ENCODE peak calls at places on chromosomes 2 and 18, in six cellular contexts. G, F, S, R, Q and L are unnamed samples.
A peak's percentile ranks its signal among the peaks of the same experiment; 100 is the strongest.

GRCh38 chr18:54672846-54673475 is 81.9 kb downstream of the DYNAP start:
- DNase-seq in Q (no peak), R (no peak), G (no peak), F (no peak), S (no peak), L (no peak)

GRCh38 chr2:220076734-220077133 is 449.3 kb downstream of the SLC4A3 start:
- DNase-seq in S (no peak), Q (no peak), G (peak; percentile 87), R (no peak), F (no peak), L (no peak)

GRCh38 chr2:236536727-236537398 is 32.8 kb upstream of the ACKR3 start:
- DNase-seq in G (no peak), Q (no peak), R (no peak), F (peak; percentile 84), S (peak; percentile 68), L (peak; percentile 33)

GRCh38 chr2:206983156-206983875 is 44.0 kb downstream of the CPO start:
- DNase-seq in R (no peak), F (no peak), G (peak; percentile 33), S (no peak), Q (no peak), L (no peak)

GRCh38 chr2:109554758-109555157 is 59.0 kb downstream of the SEPTIN10 start:
- DNase-seq in F (no peak), S (no peak), G (peak; percentile 19), Q (no peak), R (no peak), L (no peak)

GRCh38 chr2:696999-697627 is 19.9 kb upstream of the TMEM18 start:
- DNase-seq in Q (no peak), R (no peak), G (no peak), F (no peak), S (no peak), L (no peak)

GRCh38 chr2:200340527-200341224 is 34.2 kb downstream of the SPATS2L start:
- DNase-seq in G (no peak), Q (no peak), F (no peak), R (no peak), S (no peak), L (no peak)

GRCh38 chr18:34870916-34871315 is 160.8 kb downstream of the DTNA start:
- DNase-seq in G (no peak), R (no peak), Q (no peak), S (no peak), F (no peak), L (no peak)

GRCh38 chr2:24400207-24400907 is 40.0 kb upstream of the ITSN2 start:
- DNase-seq in F (no peak), R (no peak), Q (no peak), G (no peak), S (no peak), L (no peak)

GRCh38 chr2:159094173-159094737 is 125.8 kb downstream of the TANC1 start:
- DNase-seq in S (no peak), Q (no peak), F (no peak), G (peak; percentile 81), R (no peak), L (no peak)

GRCh38 chr2:127829845-127830246 is 18.9 kb upstream of the WDR33 start:
- DNase-seq in F (peak; percentile 86), S (peak; percentile 46), G (no peak), Q (peak; percentile 4), R (peak; percentile 54), L (no peak)

GRCh38 chr18:56257215-56257614 is 381.2 kb downstream of the TXNL1 start:
- DNase-seq in F (no peak), G (peak; percentile 86), Q (no peak), S (no peak), R (no peak), L (no peak)

GRCh38 chr2:129891341-129892320 is 87.8 kb upstream of the RAB6C start:
- DNase-seq in S (no peak), G (no peak), Q (no peak), R (no peak), F (no peak), L (no peak)

GRCh38 chr18:51622676-51623075 is 425.2 kb upstream of the MEX3C start:
- DNase-seq in R (no peak), Q (no peak), S (no peak), F (no peak), G (no peak), L (no peak)

GRCh38 chr2:203706403-203706802 is at the start of gene CD28:
- DNase-seq in F (peak; percentile 96), Q (no peak), G (no peak), R (no peak), S (peak; percentile 88), L (peak; percentile 81)

GRCh38 chr2:85886585-85886984 is 2.2 kb downstream of the ST3GAL5 start:
- DNase-seq in S (no peak), Q (no peak), R (no peak), G (peak; percentile 99), F (no peak), L (no peak)

GRCh38 chr2:19649785-19650380 is 251.9 kb downstream of the TTC32 start:
- DNase-seq in F (no peak), Q (no peak), G (peak; percentile 99), R (peak; percentile 90), S (no peak), L (no peak)

GRCh38 chr2:222862068-222862914 is 1.5 kb downstream of the ACSL3 start:
- DNase-seq in S (no peak), Q (no peak), G (peak; percentile 66), F (no peak), R (no peak), L (no peak)

GRCh38 chr2:240949791-240950705 is 43.9 kb downstream of the CROCC2 start:
- DNase-seq in G (no peak), S (no peak), F (no peak), Q (no peak), R (no peak), L (no peak)

GRCh38 chr2:197821550-197822218 is 17.3 kb downstream of the PLCL1 start:
- DNase-seq in F (no peak), Q (no peak), G (peak; percentile 17), S (no peak), R (no peak), L (no peak)

GRCh38 chr2:228700638-228701037 is 519.2 kb upstream of the SPHKAP start:
- DNase-seq in S (no peak), Q (no peak), F (no peak), R (no peak), G (peak; percentile 33), L (no peak)

GRCh38 chr2:230692760-230693159 is 19.9 kb upstream of the CAB39 start:
- DNase-seq in S (no peak), Q (no peak), R (no peak), F (no peak), G (peak; percentile 50), L (no peak)

GRCh38 chr2:42906115-42906556 is 113.8 kb upstream of the HAAO start:
- DNase-seq in Q (no peak), G (no peak), S (no peak), R (no peak), F (no peak), L (no peak)

GRCh38 chr2:44291281-44292248 is 16.3 kb downstream of the SLC3A1 start:
- DNase-seq in R (peak; percentile 62), S (no peak), Q (no peak), G (peak; percentile 86), F (peak; percentile 9), L (no peak)

GRCh38 chr2:589551-589950 is 87.7 kb downstream of the TMEM18 start:
- DNase-seq in F (no peak), Q (no peak), S (no peak), G (no peak), R (no peak), L (no peak)

GRCh38 chr2:156653670-156654069 is 217.5 kb downstream of the GPD2 start:
- DNase-seq in R (no peak), G (no peak), Q (no peak), F (no peak), S (no peak), L (no peak)

GRCh38 chr2:156649596-156649995 is 213.4 kb downstream of the GPD2 start:
- DNase-seq in Q (no peak), R (no peak), G (no peak), F (no peak), S (no peak), L (no peak)

GRCh38 chr2:156647377-156648010 is 211.3 kb downstream of the GPD2 start:
- DNase-seq in S (no peak), G (no peak), F (no peak), Q (no peak), R (no peak), L (no peak)

GRCh38 chr2:156648522-156648921 is 212.3 kb downstream of the GPD2 start:
- DNase-seq in F (no peak), R (no peak), Q (no peak), S (no peak), G (no peak), L (no peak)
- H3K9me3 ChIP-seq in F (no peaks in the 10 kb centered on the region), R (no peaks in the 10 kb centered on the region), Q (no peaks in the 10 kb centered on the region), S (no peaks in the 10 kb centered on the region), G (no peaks in the 10 kb centered on the region), L (no peaks in the 10 kb centered on the region)

GRCh38 chr2:4516362-4516761 is 813.0 kb downstream of the DCDC2C start:
- DNase-seq in F (no peak), Q (no peak), R (no peak), S (no peak), G (no peak), L (no peak)
- H3K9me3 ChIP-seq in F (no peaks in the 10 kb centered on the region), Q (no peaks in the 10 kb centered on the region), R (peaks cover 3% of the 10 kb centered on the region), S (no peaks in the 10 kb centered on the region), G (peaks cover 3% of the 10 kb centered on the region), L (no peaks in the 10 kb centered on the region)

GRCh38 chr18:74832999-74833398 is 235.3 kb downstream of the ZNF407 start:
- DNase-seq in F (no peak), S (no peak), R (no peak), Q (no peak), G (no peak), L (no peak)

GRCh38 chr18:74834424-74835309 is 237.0 kb downstream of the ZNF407 start:
- DNase-seq in F (no peak), G (no peak), Q (no peak), S (no peak), R (no peak), L (no peak)

GRCh38 chr18:74836296-74837139 is 238.8 kb downstream of the ZNF407 start:
- DNase-seq in Q (no peak), F (no peak), G (peak; percentile 59), S (no peak), R (no peak), L (no peak)

GRCh38 chr18:74832381-74832780 is 234.7 kb downstream of the ZNF407 start:
- DNase-seq in Q (no peak), S (no peak), G (peak; percentile 20), R (peak; percentile 19), F (no peak), L (no peak)

DNA sequence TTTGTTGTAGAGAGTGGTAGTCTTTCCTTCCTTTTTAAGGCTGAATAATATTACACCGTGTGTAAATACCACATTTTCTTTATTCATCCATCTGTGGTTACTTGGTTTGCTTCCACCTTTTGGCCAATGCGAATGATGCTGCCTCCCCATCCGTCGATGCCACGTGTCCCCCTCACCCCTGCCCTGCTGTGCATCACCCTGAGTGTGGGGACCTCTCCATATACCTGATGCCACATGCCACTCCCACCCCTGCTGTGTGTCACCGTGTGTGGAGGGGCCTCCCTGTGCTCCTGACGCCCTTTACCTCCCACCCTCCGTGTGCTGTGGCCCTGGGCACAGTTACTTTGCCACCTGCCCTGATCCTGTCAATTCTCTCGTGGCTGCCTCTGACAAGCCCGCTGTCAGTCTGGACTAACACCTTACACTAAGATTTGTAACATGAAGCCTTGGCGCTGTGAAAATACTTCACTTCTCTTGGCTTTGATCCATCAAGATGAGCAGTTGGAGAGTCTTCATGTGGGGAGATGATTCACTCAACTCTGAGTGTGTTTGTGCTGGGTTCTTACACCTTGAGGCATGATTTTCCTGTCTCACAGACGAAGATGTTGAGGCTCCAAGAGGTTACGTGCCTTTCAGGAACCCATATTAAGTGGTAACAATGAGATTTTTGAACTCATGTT is 234.0 kb downstream of the ZNF407 start:
- DNase-seq in Q (no peak), G (peak; percentile 13), R (peak; percentile 84), S (no peak), F (no peak), L (no peak)
- H3K9me3 ChIP-seq in Q (no peaks in the 10 kb centered on the region), G (no peaks in the 10 kb centered on the region), R (no peaks in the 10 kb centered on the region), S (no peaks in the 10 kb centered on the region), F (no peaks in the 10 kb centered on the region), L (no peaks in the 10 kb centered on the region)

GRCh38 chr2:60544059-60544458 is 9.4 kb downstream of the BCL11A start:
- DNase-seq in F (no peak), R (no peak), Q (no peak), G (no peak), S (no peak), L (no peak)
- H3K9me3 ChIP-seq in F (no peaks in the 10 kb centered on the region), R (no peaks in the 10 kb centered on the region), Q (no peaks in the 10 kb centered on the region), G (no peaks in the 10 kb centered on the region), S (no peaks in the 10 kb centered on the region), L (no peaks in the 10 kb centered on the region)